ENCODE peak calls at places on chromosomes 7 and 10, in five cellular contexts. F is stimulated activated CD4-positive, alpha-beta T cell treated with anti-CD3 and anti-CD28 coated beads, Interleukin-2, amount 100 ng/mL, for 24 hours; I is left ventricle myocardium inferior; L is hepatocyte; B is CD8-positive, alpha-beta T cell. M is an unnamed sample.

GRCh38 chr7:21923663-21924062 is 22.0 kb downstream of the CDCA7L start:
- DNase-seq in L (no peak), F (no peak), B (no peak), I (no peak), M (no peak)

GRCh38 chr7:108181073-108181985 is 51.2 kb upstream of the LAMB4 start:
- DNase-seq in F (no peak), B (no peak), I (no peak), L (peak; percentile 68), M (no peak)

GRCh38 chr7:105666324-105666723 is 85.0 kb upstream of the EFCAB10 start:
- DNase-seq in I (no peak), L (no peak), F (no peak), B (no peak), M (no peak)

GRCh38 chr7:46616636-46617035 is 695.6 kb upstream of the IGFBP3 start:
- DNase-seq in B (no peak), I (no peak), F (no peak), L (no peak), M (no peak)

GRCh38 chr7:151244156-151244870 is 4.2 kb downstream of the SMARCD3 start:
- DNase-seq in L (peak; percentile 77), I (no peak), B (peak; percentile 57), F (peak; percentile 67), M (no peak)

GRCh38 chr10:12501324-12501723 is 152.0 kb downstream of the CAMK1D start:
- DNase-seq in L (peak; percentile 72), F (no peak), B (no peak), I (no peak), M (no peak)

GRCh38 chr7:113610572-113610971 is 308.2 kb downstream of the PPP1R3A start:
- DNase-seq in L (no peak), F (no peak), I (no peak), B (no peak), M (no peak)

GRCh38 chr10:76150139-76150885 is 718.9 kb downstream of the LRMDA start:
- DNase-seq in I (no peak), B (no peak), L (peak; percentile 77), F (no peak), M (no peak)

GRCh38 chr7:26854932-26855331 is 9.5 kb downstream of the SKAP2 start:
- DNase-seq in L (no peak), F (no peak), I (no peak), B (no peak), M (no peak)

GRCh38 chr7:5694221-5694754 is 87.2 kb downstream of the RNF216 start:
- DNase-seq in B (no peak), F (no peak), L (no peak), I (no peak), M (no peak)